ENCODE peak calls at places on chromosomes 6 and 20, in four cellular contexts. I is AG10803; F is stimulated activated CD4-positive, alpha-beta T cell treated with anti-CD3 and anti-CD28 coated beads, TNF-alpha, amount 100 ng/mL, for 4 hours; H is breast epithelium. E is an unnamed sample.

GRCh38 chr6:4382362-4382853 is 247.0 kb upstream of the ECI2 start:
- DNase-seq in I (no peak), F (no peak), H (no peak), E (no peak)

GRCh38 chr6:87755697-87756671 is 54.0 kb upstream of the AKIRIN2 start:
- DNase-seq in I (peak), F (no peak), H (no peak), E (peak)

GRCh38 chr6:33761922-33762629 is 15.4 kb upstream of the IP6K3 start:
- DNase-seq in I (peak), F (no peak), H (peak), E (peak)

GRCh38 chr6:101779051-101779844 is 385.7 kb downstream of the GRIK2 start:
- DNase-seq in I (peak), F (no peak), H (no peak), E (peak)

GRCh38 chr20:48196486-48196885 is 411.2 kb upstream of the SULF2 start:
- DNase-seq in I (no peak), F (no peak), H (no peak), E (no peak)

GRCh38 chr20:3045042-3045815 is 623 bp upstream of the MRPS26 start:
- DNase-seq in I (peak), F (peak), H (peak), E (peak)

GRCh38 chr6:157832250-157832967 is 9.4 kb downstream of the SNX9 start:
- DNase-seq in I (peak), F (no peak), H (no peak), E (peak)

GRCh38 chr6:1624848-1625341 is 15.2 kb downstream of the FOXC1 start:
- DNase-seq in I (peak), F (no peak), H (no peak), E (no peak)

GRCh38 chr20:23528867-23529431 is 38.0 kb downstream of the CST8 start:
- DNase-seq in I (no peak), F (no peak), H (no peak), E (peak)

GRCh38 chr20:23043376-23043775 is 6.1 kb downstream of the THBD start:
- DNase-seq in I (no peak), F (no peak), H (no peak), E (no peak)

GRCh38 chr6:3211681-3212080 is 15.8 kb downstream of the TUBB2B start:
- DNase-seq in I (peak), F (no peak), H (no peak), E (no peak)

GRCh38 chr6:149723771-149724417 is 6.0 kb upstream of the LATS1 start:
- DNase-seq in I (peak), F (peak), H (no peak), E (peak)

GRCh38 chr6:121158438-121158837 is 175.8 kb downstream of the TBC1D32 start:
- DNase-seq in I (peak), F (no peak), H (no peak), E (peak)

GRCh38 chr6:121691126-121691540 is 255.7 kb downstream of the GJA1 start:
- DNase-seq in I (peak), F (no peak), H (no peak), E (peak)

GRCh38 chr6:99294786-99295185 is 54.7 kb downstream of the FAXC start:
- DNase-seq in I (no peak), F (no peak), H (no peak), E (no peak)

GRCh38 chr6:116872771-116873170 is 4.3 kb upstream of the RFX6 start:
- DNase-seq in I (no peak), F (no peak), H (no peak), E (no peak)

GRCh38 chr6:121920616-121921015 is 478.8 kb upstream of the HSF2 start:
- DNase-seq in I (no peak), F (no peak), H (no peak), E (no peak)

GRCh38 chr20:10433014-10433622 is 904 bp downstream of the MKKS start:
- DNase-seq in I (no peak), F (no peak), H (no peak), E (peak)

GRCh38 chr6:72911463-72912153 is 289.7 kb downstream of the KCNQ5 start:
- DNase-seq in I (peak), F (no peak), H (no peak), E (peak)

GRCh38 chr6:147999001-147999540 is 343.6 kb upstream of the SASH1 start:
- DNase-seq in I (no peak), F (no peak), H (no peak), E (peak)

GRCh38 chr6:115016593-115016992 is 673.8 kb upstream of the HS3ST5 start:
- DNase-seq in I (no peak), F (no peak), H (no peak), E (no peak)

GRCh38 chr6:136969433-136969832 is 47.3 kb downstream of the SLC35D3 start:
- DNase-seq in I (no peak), F (no peak), H (no peak), E (no peak)

GRCh38 chr6:89985744-89986493 is 91.7 kb downstream of the GJA10 start:
- DNase-seq in I (peak), F (no peak), H (no peak), E (peak)

GRCh38 chr6:18656506-18656905 is 269.4 kb downstream of the RNF144B start:
- DNase-seq in I (no peak), F (no peak), H (no peak), E (no peak)

GRCh38 chr20:35626386-35627001 is 10.9 kb downstream of the SPAG4 start:
- DNase-seq in I (no peak), F (no peak), H (no peak), E (no peak)

GRCh38 chr6:36136551-36136950 is 6.2 kb downstream of the MAPK13 start:
- DNase-seq in I (no peak), F (no peak), H (no peak), E (no peak)

GRCh38 chr6:18350271-18350670 is 36.9 kb upstream of the RNF144B start:
- DNase-seq in I (peak), F (no peak), H (no peak), E (no peak)

GRCh38 chr6:1574083-1574761 is 35.5 kb upstream of the FOXC1 start:
- DNase-seq in I (no peak), F (no peak), H (no peak), E (no peak)

GRCh38 chr20:33611106-33611505 is 51.0 kb upstream of the C20orf144 start:
- DNase-seq in I (no peak), F (no peak), H (no peak), E (no peak)

GRCh38 chr6:18380165-18380564 is 7.0 kb upstream of the RNF144B start:
- DNase-seq in I (peak), F (no peak), H (no peak), E (peak)